ENCODE peak calls at places on chromosome 19, in nine cellular contexts. L is HCT116, O is mammary epithelial cell, C is nephron progenitor cell, X is foreskin fibroblast, J is ovary, M is AG10803, T is choroid plexus epithelial cell, D is fibroblast of pulmonary artery. Q is an unnamed sample.

GRCh38 chr19:4722671-4723464 is 774 bp downstream of the DPP9 start:
- DNase-seq in L (no peak), O (peak; percentile 50), C (peak; percentile 35), X (peak; percentile 52), J (peak; percentile 75), M (peak; percentile 87), T (peak; percentile 73), D (peak; percentile 83), Q (peak; percentile 64)

GRCh38 chr19:32830231-32831014 is 39.1 kb downstream of the SLC7A9 start:
- DNase-seq in L (no peak), O (no peak), C (no peak), X (peak; percentile 15), J (no peak), M (peak; percentile 60), T (peak; percentile 50), D (peak; percentile 10), Q (no peak)

GRCh38 chr19:32599736-32600157 is 18.8 kb downstream of the PDCD5 start:
- DNase-seq in L (peak; percentile 55), O (peak; percentile 23), C (peak; percentile 44), X (peak; percentile 29), J (no peak), M (peak; percentile 70), T (peak; percentile 86), D (peak; percentile 82), Q (peak; percentile 70)

GRCh38 chr19:33803383-33803782 is 6.7 kb downstream of the KCTD15 start:
- DNase-seq in L (no peak), O (no peak), C (no peak), X (no peak), J (no peak), M (no peak), T (no peak), D (no peak), Q (no peak)

GRCh38 chr19:56367829-56368711 is 25.3 kb downstream of the ZNF582 start:
- DNase-seq in L (no peak), O (peak; percentile 89), C (peak; percentile 79), X (peak; percentile 94), J (peak; percentile 93), M (peak; percentile 90), T (peak; percentile 99), D (peak; percentile 98), Q (peak; percentile 68)

GRCh38 chr19:50209131-50209530 is 5.7 kb downstream of the MYH14 start:
- DNase-seq in L (no peak), O (no peak), C (no peak), X (no peak), J (no peak), M (no peak), T (no peak), D (no peak), Q (no peak)

GRCh38 chr19:55700813-55701212 is 25.8 kb downstream of the EPN1 start:
- DNase-seq in L (no peak), O (no peak), C (no peak), X (no peak), J (peak; percentile 5), M (no peak), T (no peak), D (no peak), Q (no peak)

GRCh38 chr19:51692065-51692915 is 840 bp upstream of the SPACA6 start:
- DNase-seq in L (no peak), O (no peak), C (no peak), X (no peak), J (no peak), M (no peak), T (no peak), D (no peak), Q (no peak)

GRCh38 chr19:58439576-58440554 is at the start of gene ZNF132:
- DNase-seq in L (no peak), O (peak; percentile 98), C (peak; percentile 86), X (peak; percentile 100), J (peak; percentile 98), M (peak; percentile 100), T (peak; percentile 100), D (peak; percentile 100), Q (peak; percentile 98)

GRCh38 chr19:33402421-33403220 is 29.1 kb downstream of the CEBPG start:
- DNase-seq in L (no peak), O (no peak), C (peak; percentile 3), X (no peak), J (no peak), M (no peak), T (no peak), D (no peak), Q (no peak)

GRCh38 chr19:15551183-15552004 is 43.1 kb downstream of the CYP4F22 start:
- DNase-seq in L (no peak), O (no peak), C (peak; percentile 9), X (no peak), J (peak; percentile 18), M (no peak), T (no peak), D (peak; percentile 13), Q (peak; percentile 77)

GRCh38 chr19:43525836-43526771 is 897 bp downstream of the ETHE1 start:
- DNase-seq in L (no peak), O (peak; percentile 21), C (peak; percentile 46), X (no peak), J (peak; percentile 42), M (no peak), T (no peak), D (no peak), Q (no peak)

GRCh38 chr19:38125238-38125637 is 98.8 kb downstream of the DPF1 start:
- DNase-seq in L (no peak), O (no peak), C (no peak), X (no peak), J (no peak), M (no peak), T (no peak), D (no peak), Q (no peak)

GRCh38 chr19:31992750-31993149 is 352.7 kb upstream of the ZNF507 start:
- DNase-seq in L (no peak), O (no peak), C (no peak), X (no peak), J (no peak), M (no peak), T (no peak), D (no peak), Q (no peak)

GRCh38 chr19:39345956-39346355 is 3.7 kb downstream of the SAMD4B start:
- DNase-seq in L (no peak), O (no peak), C (no peak), X (no peak), J (no peak), M (no peak), T (no peak), D (no peak), Q (no peak)

GRCh38 chr19:50705422-50706019 is 14.1 kb downstream of the SHANK1 start:
- DNase-seq in L (peak; percentile 56), O (peak; percentile 50), C (peak; percentile 53), X (peak; percentile 74), J (no peak), M (peak; percentile 67), T (peak; percentile 65), D (peak; percentile 80), Q (peak; percentile 82)

GRCh38 chr19:5864013-5864720 is 6.2 kb downstream of the FUT5 start:
- DNase-seq in L (no peak), O (no peak), C (no peak), X (no peak), J (no peak), M (no peak), T (no peak), D (no peak), Q (no peak)

DNA sequence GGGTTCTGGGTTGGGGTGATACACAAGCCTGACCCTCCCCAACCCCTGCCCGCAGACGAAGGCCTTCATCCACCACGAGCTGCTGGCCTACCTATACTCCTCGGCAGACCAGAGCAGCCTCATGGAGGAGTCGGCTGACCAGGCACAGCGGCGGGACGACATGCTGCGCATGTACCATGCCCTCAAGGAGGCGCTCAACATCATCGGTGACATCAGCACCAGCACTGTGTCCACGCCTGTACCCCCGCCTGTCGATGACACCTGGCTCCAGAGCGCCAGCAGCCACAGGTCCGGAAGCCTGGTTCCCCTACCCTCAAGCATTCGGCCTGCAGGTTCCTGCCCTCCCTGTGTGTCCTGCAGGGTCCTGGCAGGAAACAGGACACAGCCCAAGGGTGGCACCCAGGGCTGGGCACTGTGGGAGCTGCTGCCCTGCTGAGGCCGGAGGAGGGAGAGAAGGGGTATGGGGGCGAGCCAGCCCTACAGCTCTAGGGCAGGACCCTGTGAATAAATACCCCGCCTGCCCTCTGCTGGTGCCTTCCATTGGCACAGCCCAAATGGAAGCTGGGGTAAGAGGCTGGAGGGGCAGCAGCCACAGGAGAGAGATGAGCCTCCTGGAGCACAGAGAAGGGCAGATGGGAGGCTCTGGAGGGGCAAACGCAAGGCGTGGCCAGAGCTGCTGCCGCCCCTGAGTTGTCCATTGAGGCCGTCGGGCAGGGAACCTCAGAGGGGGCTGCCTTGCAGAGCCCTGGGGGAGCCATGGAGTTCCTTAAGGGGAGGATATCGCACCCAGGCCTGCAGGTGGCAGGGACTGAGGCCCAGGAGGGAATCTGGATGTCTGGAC is 6.8 kb downstream of the TMED1 start:
- DNase-seq in L (no peak), O (no peak), C (no peak), X (no peak), J (no peak), M (no peak), T (no peak), D (no peak), Q (no peak)
- TF ChIP-seq CTCF in L (peak; percentile 26), O (no peak), C (no peak), X (peak; percentile 15), J (no peak), M (no peak), T (peak; percentile 39), D (peak; percentile 7), Q (no peak)

DNA sequence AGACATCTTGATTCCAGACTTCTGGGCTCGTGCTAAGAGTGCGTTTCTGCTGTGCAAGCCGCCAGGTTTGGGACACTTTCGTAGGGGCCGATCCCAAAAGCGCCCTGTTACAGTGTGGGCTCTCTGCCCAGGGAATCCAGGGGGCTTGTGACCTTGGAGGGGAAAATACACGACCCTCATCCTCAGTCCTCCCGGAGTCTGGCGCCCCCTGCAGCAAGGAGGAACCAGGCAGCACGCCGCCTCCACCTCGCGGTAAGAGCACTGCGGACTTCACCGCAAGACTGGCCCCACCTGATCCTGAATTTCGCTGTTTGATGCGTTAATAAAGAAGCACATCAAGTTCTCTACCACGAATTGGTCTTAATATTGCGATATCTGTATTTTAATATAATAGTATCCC is 5.2 kb downstream of the POLRMT start:
- DNase-seq in L (no peak), O (no peak), C (peak; percentile 43), X (no peak), J (no peak), M (no peak), T (no peak), D (no peak), Q (no peak)
- TF ChIP-seq CTCF in L (peak; percentile 61), O (peak; percentile 34), C (no peak), X (peak; percentile 14), J (no peak), M (peak; percentile 28), T (peak; percentile 62), D (peak; percentile 20), Q (no peak)

GRCh38 chr19:48469056-48469881 is at the start of gene CYTH2:
- DNase-seq in L (peak; percentile 99), O (peak; percentile 100), C (peak; percentile 98), X (peak; percentile 100), J (peak; percentile 100), M (peak; percentile 100), T (peak; percentile 100), D (peak; percentile 100), Q (peak; percentile 98)
- TF ChIP-seq CTCF in L (no peak), O (no peak), C (no peak), X (no peak), J (peak; percentile 11), M (no peak), T (no peak), D (no peak), Q (no peak)

DNA sequence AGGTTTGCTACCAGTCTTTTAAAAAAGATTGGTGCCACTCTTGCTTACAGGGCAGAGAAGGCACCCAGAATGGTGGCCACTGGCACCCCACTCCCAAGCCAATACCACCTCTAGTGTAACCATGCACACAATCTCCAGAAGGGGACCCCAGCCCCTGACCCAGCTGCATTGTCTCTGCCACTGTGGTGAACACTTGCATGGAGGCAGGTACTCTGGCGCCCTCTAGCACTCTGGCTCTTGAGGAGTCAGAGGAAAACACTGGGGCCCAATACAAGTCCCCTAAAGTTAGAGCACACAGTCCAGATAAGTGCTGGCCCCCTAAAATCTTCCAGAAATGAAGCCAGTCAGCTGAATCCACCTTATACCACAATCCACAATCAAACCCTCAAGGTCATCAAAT is 6.0 kb downstream of the ERVV-1 start:
- DNase-seq in L (peak; percentile 3), O (no peak), C (no peak), X (no peak), J (no peak), M (no peak), T (peak; percentile 36), D (peak; percentile 16), Q (no peak)
- TF ChIP-seq CTCF in L (no peak), O (peak; percentile 43), C (no peak), X (no peak), J (no peak), M (no peak), T (peak; percentile 48), D (peak; percentile 17), Q (no peak)